ENCODE peak calls at places on chromosomes 11 and 22, in four cellular contexts. N is sigmoid colon; S is stimulated activated CD4-positive, alpha-beta T cell treated with anti-CD3 and anti-CD28 coated beads, Interleukin-4, amount 100 ng/mL, for 48 hours; I is heart right ventricle. M is an unnamed sample.
A peak's percentile ranks its signal among the peaks of the same experiment; 100 is the strongest.

GRCh38 chr11:99781074-99781473 is 760.3 kb downstream of the CNTN5 start:
- DNase-seq in N (no peak), S (no peak), I (no peak), M (no peak)

GRCh38 chr11:113550179-113550578 is 75.0 kb upstream of the DRD2 start:
- DNase-seq in N (no peak), S (no peak), I (no peak), M (peak; percentile 25)

GRCh38 chr11:10272132-10272531 is 21.9 kb downstream of the SBF2 start:
- DNase-seq in N (no peak), S (no peak), I (no peak), M (no peak)

GRCh38 chr11:78425436-78425835 is 7.8 kb upstream of the GAB2 start:
- DNase-seq in N (no peak), S (no peak), I (no peak), M (no peak)

GRCh38 chr22:47171441-47172221 is 409.2 kb downstream of the TBC1D22A start:
- DNase-seq in N (peak; percentile 56), S (no peak), I (peak; percentile 11), M (no peak)

GRCh38 chr11:587978-588380 is 11.7 kb downstream of the PHRF1 start:
- DNase-seq in N (no peak), S (peak; percentile 51), I (no peak), M (no peak)

GRCh38 chr11:61090521-61090920 is 11.8 kb upstream of the CD5 start:
- DNase-seq in N (no peak), S (no peak), I (no peak), M (no peak)

GRCh38 chr22:40685406-40685805 is 6.1 kb downstream of the MCHR1 start:
- DNase-seq in N (no peak), S (no peak), I (no peak), M (no peak)

GRCh38 chr11:81222491-81222890 is 1511.2 kb downstream of the FAM181B start:
- DNase-seq in N (no peak), S (no peak), I (no peak), M (no peak)

GRCh38 chr11:66847461-66848232 is 4.4 kb downstream of the RCE1 start:
- DNase-seq in N (peak; percentile 52), S (no peak), I (no peak), M (no peak)

GRCh38 chr11:68469642-68470041 is 9.1 kb downstream of the PPP6R3 start:
- DNase-seq in N (no peak), S (no peak), I (no peak), M (no peak)

GRCh38 chr22:39244073-39244495 is 698 bp downstream of the PDGFB start:
- DNase-seq in N (no peak), S (no peak), I (no peak), M (no peak)

GRCh38 chr11:66668653-66669430 is 8.8 kb downstream of the RBM4B start:
- DNase-seq in N (no peak), S (no peak), I (no peak), M (no peak)